ENCODE peak calls at places on chromosomes 4 and X, in five cellular contexts. H is midbrain, S is NCI-H2029, W is GM20000, V is amygdala. J is an unnamed sample.

GRCh38 chr4:18294846-18295245 is 273.3 kb upstream of the LCORL start:
- DNase-seq in W (no peak), V (no peak), H (no peak), S (no peak), J (no peak)

GRCh38 chr4:5385741-5386251 is 322.6 kb downstream of the EVC2 start:
- DNase-seq in V (no peak), S (no peak), W (no peak), H (no peak), J (no peak)

GRCh38 chr4:83875437-83875836 is 339.5 kb downstream of the GPAT3 start:
- DNase-seq in W (no peak), S (no peak), V (no peak), H (no peak), J (no peak)

GRCh38 chr4:183636923-183637322 is 22.1 kb downstream of the RWDD4 start:
- DNase-seq in H (no peak), W (no peak), V (no peak), S (peak), J (no peak)

GRCh38 chr4:47669946-47670345 is 167.9 kb downstream of the CORIN start:
- DNase-seq in W (no peak), H (no peak), S (peak), V (no peak), J (no peak)

GRCh38 chrX:44881549-44881948 is 8.6 kb downstream of the KDM6A start:
- DNase-seq in S (no peak), H (no peak), V (no peak), W (no peak), J (no peak)

GRCh38 chr4:186202490-186203140 is 11.2 kb downstream of the CYP4V2 start:
- DNase-seq in S (no peak), V (no peak), H (no peak), W (no peak), J (no peak)

GRCh38 chr4:17762705-17763104 is 18.7 kb downstream of the FAM184B start:
- DNase-seq in V (no peak), W (no peak), H (no peak), S (peak), J (no peak)

GRCh38 chrX:139831689-139832456 is 101.0 kb downstream of the ATP11C start:
- DNase-seq in V (no peak), S (no peak), W (no peak), H (no peak), J (peak)

GRCh38 chr4:152360045-152360410 is 175.9 kb downstream of the FBXW7 start:
- DNase-seq in V (no peak), H (no peak), S (no peak), W (peak), J (no peak)

GRCh38 chr4:183876268-183876934 is 28.7 kb upstream of the STOX2 start:
- DNase-seq in S (peak), W (no peak), V (peak), H (peak), J (peak)

GRCh38 chr4:187357045-187357643 is 633.5 kb upstream of the FAT1 start:
- DNase-seq in W (no peak), H (no peak), V (no peak), S (peak), J (no peak)

GRCh38 chr4:118290951-118291350 is 61.9 kb downstream of the PRSS12 start:
- DNase-seq in V (no peak), W (no peak), S (no peak), H (no peak), J (no peak)

GRCh38 chr4:94621491-94622080 is 136.2 kb upstream of the BMPR1B start:
- DNase-seq in W (peak), V (no peak), S (no peak), H (peak), J (peak)

GRCh38 chr4:99207911-99208718 is 10.9 kb downstream of the ADH6 start:
- DNase-seq in W (no peak), S (no peak), V (no peak), H (no peak), J (no peak)

GRCh38 chr4:68256284-68256683 is 10.8 kb upstream of the TMPRSS11B start:
- DNase-seq in S (no peak), H (no peak), V (no peak), W (no peak), J (no peak)

GRCh38 chrX:73765776-73766465 is 202.9 kb downstream of the CHIC1 start:
- DNase-seq in W (no peak), S (no peak), H (no peak), V (no peak), J (no peak)

GRCh38 chrX:68932611-68933010 is 103.8 kb downstream of the EFNB1 start:
- DNase-seq in H (no peak), V (no peak), W (no peak), S (no peak), J (no peak)

GRCh38 chrX:37488323-37488722 is 83.1 kb upstream of the LANCL3 start:
- DNase-seq in W (no peak), H (no peak), V (no peak), S (no peak), J (no peak)

GRCh38 chr4:158613046-158613445 is 58.6 kb downstream of the C4orf46 start:
- DNase-seq in V (no peak), S (no peak), W (no peak), H (no peak), J (no peak)

GRCh38 chr4:150142831-150143230 is 64.6 kb downstream of the DCLK2 start:
- DNase-seq in V (no peak), W (no peak), S (no peak), H (no peak), J (no peak)

GRCh38 chr4:73707269-73707875 is 33.0 kb upstream of the CXCL8 start:
- DNase-seq in W (no peak), V (no peak), S (no peak), H (no peak), J (peak)

GRCh38 chrX:123959281-123960063 is 2.0 kb upstream of the STAG2 start:
- DNase-seq in H (peak), W (no peak), V (no peak), S (no peak), J (peak)

GRCh38 chr4:10457255-10457801 is at the start of gene ZNF518B:
- DNase-seq in S (peak), W (peak), V (no peak), H (peak), J (no peak)

GRCh38 chr4:165293061-165293460 is 34.4 kb upstream of the MSMO1 start:
- DNase-seq in S (no peak), W (no peak), H (no peak), V (no peak), J (no peak)

GRCh38 chrX:87583679-87584078 is 66.1 kb downstream of the KLHL4 start:
- DNase-seq in V (no peak), S (no peak), H (no peak), W (no peak), J (no peak)

GRCh38 chrX:28966335-28966734 is 379.1 kb downstream of the IL1RAPL1 start:
- DNase-seq in W (no peak), V (no peak), S (no peak), H (no peak), J (no peak)

GRCh38 chrX:111543212-111543762 is 31.8 kb downstream of the SERTM2 start:
- DNase-seq in V (no peak), S (no peak), H (no peak), W (no peak), J (no peak)

GRCh38 chr4:86857341-86858052 is 8.3 kb upstream of the SLC10A6 start:
- DNase-seq in W (no peak), S (no peak), V (no peak), H (no peak), J (no peak)

GRCh38 chrX:7214251-7214650 is 66.3 kb upstream of the PUDP start:
- DNase-seq in H (no peak), W (no peak), S (no peak), V (no peak), J (no peak)

GRCh38 chrX:8067754-8068469 is 103.2 kb downstream of the VCX2 start:
- DNase-seq in H (no peak), S (no peak), W (no peak), V (no peak), J (peak)

GRCh38 chrX:128717635-128718578 is 665.7 kb upstream of the ACTRT1 start:
- DNase-seq in W (no peak), V (no peak), H (no peak), S (no peak), J (no peak)